ENCODE peak calls at places on chromosomes 6 and 20, in five cellular contexts. One of them, this sample, is unnamed.

GRCh38 chr20:25239387-25240370 is 8.2 kb upstream of the PYGB start:
- DNase-seq in posterior vena cava: peak
- DNase-seq in ecto neural progenitor cell: no peak
- DNase-seq in left lung: no peak
- DNase-seq in activated naive CD8-positive, alpha-beta T cell treated with anti-CD3 and anti-CD28 coated beads, Interleukin-2, amount 50 U/mL, for 24 hours: no peak
- DNase-seq in this sample: no peak

GRCh38 chr6:159788276-159788675 is 1.1 kb downstream of the TCP1 start:
- DNase-seq in posterior vena cava: no peak
- DNase-seq in ecto neural progenitor cell: no peak
- DNase-seq in left lung: no peak
- DNase-seq in activated naive CD8-positive, alpha-beta T cell treated with anti-CD3 and anti-CD28 coated beads, Interleukin-2, amount 50 U/mL, for 24 hours: peak
- DNase-seq in this sample: no peak

GRCh38 chr6:16080204-16080603 is 48.7 kb upstream of the MYLIP start:
- DNase-seq in posterior vena cava: no peak
- DNase-seq in ecto neural progenitor cell: no peak
- DNase-seq in left lung: no peak
- DNase-seq in activated naive CD8-positive, alpha-beta T cell treated with anti-CD3 and anti-CD28 coated beads, Interleukin-2, amount 50 U/mL, for 24 hours: no peak
- DNase-seq in this sample: no peak

GRCh38 chr6:139336488-139336887 is 38.0 kb downstream of the CITED2 start:
- DNase-seq in posterior vena cava: no peak
- DNase-seq in ecto neural progenitor cell: no peak
- DNase-seq in left lung: no peak
- DNase-seq in activated naive CD8-positive, alpha-beta T cell treated with anti-CD3 and anti-CD28 coated beads, Interleukin-2, amount 50 U/mL, for 24 hours: no peak
- DNase-seq in this sample: no peak

GRCh38 chr20:36173451-36173933 is 19.0 kb downstream of the EPB41L1 start:
- DNase-seq in posterior vena cava: no peak
- DNase-seq in ecto neural progenitor cell: peak
- DNase-seq in left lung: peak
- DNase-seq in activated naive CD8-positive, alpha-beta T cell treated with anti-CD3 and anti-CD28 coated beads, Interleukin-2, amount 50 U/mL, for 24 hours: no peak
- DNase-seq in this sample: peak

GRCh38 chr6:71250050-71250689 is 38.4 kb upstream of the OGFRL1 start:
- DNase-seq in posterior vena cava: no peak
- DNase-seq in ecto neural progenitor cell: no peak
- DNase-seq in left lung: no peak
- DNase-seq in activated naive CD8-positive, alpha-beta T cell treated with anti-CD3 and anti-CD28 coated beads, Interleukin-2, amount 50 U/mL, for 24 hours: no peak
- DNase-seq in this sample: no peak

GRCh38 chr20:47962286-47962685 is 177.0 kb upstream of the SULF2 start:
- DNase-seq in posterior vena cava: no peak
- DNase-seq in ecto neural progenitor cell: no peak
- DNase-seq in left lung: no peak
- DNase-seq in activated naive CD8-positive, alpha-beta T cell treated with anti-CD3 and anti-CD28 coated beads, Interleukin-2, amount 50 U/mL, for 24 hours: no peak
- DNase-seq in this sample: no peak

GRCh38 chr6:4313044-4313686 is 177.8 kb upstream of the ECI2 start:
- DNase-seq in posterior vena cava: peak
- DNase-seq in ecto neural progenitor cell: no peak
- DNase-seq in left lung: no peak
- DNase-seq in activated naive CD8-positive, alpha-beta T cell treated with anti-CD3 and anti-CD28 coated beads, Interleukin-2, amount 50 U/mL, for 24 hours: no peak
- DNase-seq in this sample: no peak

GRCh38 chr6:110746680-110747079 is 68.6 kb downstream of the CDK19 start:
- DNase-seq in posterior vena cava: no peak
- DNase-seq in ecto neural progenitor cell: no peak
- DNase-seq in left lung: no peak
- DNase-seq in activated naive CD8-positive, alpha-beta T cell treated with anti-CD3 and anti-CD28 coated beads, Interleukin-2, amount 50 U/mL, for 24 hours: no peak
- DNase-seq in this sample: no peak

GRCh38 chr20:14553774-14554524 is 216.5 kb upstream of the FLRT3 start:
- DNase-seq in posterior vena cava: no peak
- DNase-seq in ecto neural progenitor cell: no peak
- DNase-seq in left lung: no peak
- DNase-seq in activated naive CD8-positive, alpha-beta T cell treated with anti-CD3 and anti-CD28 coated beads, Interleukin-2, amount 50 U/mL, for 24 hours: no peak
- DNase-seq in this sample: no peak

GRCh38 chr6:3794092-3794491 is 42.6 kb upstream of the PXDC1 start:
- DNase-seq in posterior vena cava: no peak
- DNase-seq in ecto neural progenitor cell: no peak
- DNase-seq in left lung: no peak
- DNase-seq in activated naive CD8-positive, alpha-beta T cell treated with anti-CD3 and anti-CD28 coated beads, Interleukin-2, amount 50 U/mL, for 24 hours: no peak
- DNase-seq in this sample: no peak

GRCh38 chr6:33846226-33846625 is 42.4 kb upstream of the MLN start:
- DNase-seq in posterior vena cava: no peak
- DNase-seq in ecto neural progenitor cell: no peak
- DNase-seq in left lung: no peak
- DNase-seq in activated naive CD8-positive, alpha-beta T cell treated with anti-CD3 and anti-CD28 coated beads, Interleukin-2, amount 50 U/mL, for 24 hours: no peak
- DNase-seq in this sample: no peak

GRCh38 chr20:16554766-16555543 is 18.3 kb downstream of the KIF16B start:
- DNase-seq in posterior vena cava: no peak
- DNase-seq in ecto neural progenitor cell: no peak
- DNase-seq in left lung: no peak
- DNase-seq in activated naive CD8-positive, alpha-beta T cell treated with anti-CD3 and anti-CD28 coated beads, Interleukin-2, amount 50 U/mL, for 24 hours: no peak
- DNase-seq in this sample: no peak

GRCh38 chr6:27297857-27298730 is 14.0 kb downstream of the POM121L2 start:
- DNase-seq in posterior vena cava: no peak
- DNase-seq in ecto neural progenitor cell: no peak
- DNase-seq in left lung: no peak
- DNase-seq in activated naive CD8-positive, alpha-beta T cell treated with anti-CD3 and anti-CD28 coated beads, Interleukin-2, amount 50 U/mL, for 24 hours: peak
- DNase-seq in this sample: peak

GRCh38 chr6:38319259-38320255 is 320.2 kb downstream of the BTBD9 start:
- DNase-seq in posterior vena cava: no peak
- DNase-seq in ecto neural progenitor cell: no peak
- DNase-seq in left lung: no peak
- DNase-seq in activated naive CD8-positive, alpha-beta T cell treated with anti-CD3 and anti-CD28 coated beads, Interleukin-2, amount 50 U/mL, for 24 hours: no peak
- DNase-seq in this sample: no peak

GRCh38 chr6:170516783-170517616 is 36.1 kb downstream of the PSMB1 start:
- DNase-seq in posterior vena cava: no peak
- DNase-seq in ecto neural progenitor cell: peak
- DNase-seq in left lung: no peak
- DNase-seq in activated naive CD8-positive, alpha-beta T cell treated with anti-CD3 and anti-CD28 coated beads, Interleukin-2, amount 50 U/mL, for 24 hours: peak
- DNase-seq in this sample: peak

GRCh38 chr6:154277578-154278128 is 79.0 kb downstream of the IPCEF1 start:
- DNase-seq in posterior vena cava: no peak
- DNase-seq in ecto neural progenitor cell: no peak
- DNase-seq in left lung: no peak
- DNase-seq in activated naive CD8-positive, alpha-beta T cell treated with anti-CD3 and anti-CD28 coated beads, Interleukin-2, amount 50 U/mL, for 24 hours: peak
- DNase-seq in this sample: no peak

GRCh38 chr6:44522871-44523270 is 135.4 kb downstream of the CDC5L start:
- DNase-seq in posterior vena cava: no peak
- DNase-seq in ecto neural progenitor cell: peak
- DNase-seq in left lung: no peak
- DNase-seq in activated naive CD8-positive, alpha-beta T cell treated with anti-CD3 and anti-CD28 coated beads, Interleukin-2, amount 50 U/mL, for 24 hours: no peak
- DNase-seq in this sample: no peak

GRCh38 chr6:94323853-94324252 is 904.5 kb upstream of the EPHA7 start:
- DNase-seq in posterior vena cava: no peak
- DNase-seq in ecto neural progenitor cell: no peak
- DNase-seq in left lung: no peak
- DNase-seq in activated naive CD8-positive, alpha-beta T cell treated with anti-CD3 and anti-CD28 coated beads, Interleukin-2, amount 50 U/mL, for 24 hours: no peak
- DNase-seq in this sample: no peak

GRCh38 chr6:11918021-11918738 is 93.9 kb upstream of the HIVEP1 start:
- DNase-seq in posterior vena cava: no peak
- DNase-seq in ecto neural progenitor cell: no peak
- DNase-seq in left lung: no peak
- DNase-seq in activated naive CD8-positive, alpha-beta T cell treated with anti-CD3 and anti-CD28 coated beads, Interleukin-2, amount 50 U/mL, for 24 hours: no peak
- DNase-seq in this sample: no peak

GRCh38 chr6:25874822-25875562 is 949 bp upstream of the SLC17A3 start:
- DNase-seq in posterior vena cava: no peak
- DNase-seq in ecto neural progenitor cell: no peak
- DNase-seq in left lung: no peak
- DNase-seq in activated naive CD8-positive, alpha-beta T cell treated with anti-CD3 and anti-CD28 coated beads, Interleukin-2, amount 50 U/mL, for 24 hours: no peak
- DNase-seq in this sample: no peak

GRCh38 chr20:37518606-37519507 is 2.2 kb upstream of the NNAT start:
- DNase-seq in posterior vena cava: no peak
- DNase-seq in ecto neural progenitor cell: no peak
- DNase-seq in left lung: peak
- DNase-seq in activated naive CD8-positive, alpha-beta T cell treated with anti-CD3 and anti-CD28 coated beads, Interleukin-2, amount 50 U/mL, for 24 hours: no peak
- DNase-seq in this sample: peak

GRCh38 chr6:7561153-7561964 is 19.9 kb downstream of the DSP start:
- DNase-seq in posterior vena cava: no peak
- DNase-seq in ecto neural progenitor cell: no peak
- DNase-seq in left lung: no peak
- DNase-seq in activated naive CD8-positive, alpha-beta T cell treated with anti-CD3 and anti-CD28 coated beads, Interleukin-2, amount 50 U/mL, for 24 hours: no peak
- DNase-seq in this sample: no peak

GRCh38 chr6:31450736-31451135 is 47.2 kb upstream of the MICB start:
- DNase-seq in posterior vena cava: no peak
- DNase-seq in ecto neural progenitor cell: no peak
- DNase-seq in left lung: no peak
- DNase-seq in activated naive CD8-positive, alpha-beta T cell treated with anti-CD3 and anti-CD28 coated beads, Interleukin-2, amount 50 U/mL, for 24 hours: no peak
- DNase-seq in this sample: no peak

GRCh38 chr6:95266537-95267258 is 310.6 kb upstream of the MANEA start:
- DNase-seq in posterior vena cava: no peak
- DNase-seq in ecto neural progenitor cell: no peak
- DNase-seq in left lung: no peak
- DNase-seq in activated naive CD8-positive, alpha-beta T cell treated with anti-CD3 and anti-CD28 coated beads, Interleukin-2, amount 50 U/mL, for 24 hours: no peak
- DNase-seq in this sample: no peak

GRCh38 chr20:37539956-37540455 is 12.3 kb upstream of the BLCAP start:
- DNase-seq in posterior vena cava: no peak
- DNase-seq in ecto neural progenitor cell: peak
- DNase-seq in left lung: no peak
- DNase-seq in activated naive CD8-positive, alpha-beta T cell treated with anti-CD3 and anti-CD28 coated beads, Interleukin-2, amount 50 U/mL, for 24 hours: no peak
- DNase-seq in this sample: no peak

GRCh38 chr6:90442366-90442765 is 144.5 kb downstream of the MAP3K7 start:
- DNase-seq in posterior vena cava: no peak
- DNase-seq in ecto neural progenitor cell: no peak
- DNase-seq in left lung: no peak
- DNase-seq in activated naive CD8-positive, alpha-beta T cell treated with anti-CD3 and anti-CD28 coated beads, Interleukin-2, amount 50 U/mL, for 24 hours: no peak
- DNase-seq in this sample: no peak

This sample was measured in endothelial cell.